ENCODE peak calls at places on chromosomes 2 and 18, in five cellular contexts. G is GM23338, Y is ovary, N is GM06990, Q is IMR-90. E is an unnamed sample. For H3K27me3, the result is how much of the 10 kb centered on the place peaks cover.

GRCh38 chr2:156098506-156098905 is 234.0 kb downstream of the NR4A2 start:
- DNase-seq in G (no peak), Y (no peak), N (no peak), Q (no peak), E (no peak)

GRCh38 chr2:33131820-33132219 is 185.1 kb downstream of the LTBP1 start:
- DNase-seq in G (no peak), Y (no peak), N (no peak), Q (no peak), E (no peak)

GRCh38 chr2:85237849-85238570 is 89.8 kb downstream of the TGOLN2 start:
- DNase-seq in G (peak), Y (peak), N (no peak), Q (no peak), E (no peak)

GRCh38 chr2:240622631-240623235 is 2.5 kb upstream of the GPR35 start:
- DNase-seq in G (no peak), Y (peak), N (no peak), Q (no peak), E (no peak)

GRCh38 chr2:228048838-228049490 is 132.5 kb downstream of the SPHKAP start:
- DNase-seq in G (peak), Y (no peak), N (no peak), Q (peak), E (no peak)

GRCh38 chr18:67347499-67347898 is 169.0 kb downstream of the DSEL start:
- DNase-seq in G (no peak), Y (no peak), N (no peak), Q (no peak), E (no peak)

GRCh38 chr2:73163522-73164367 is 38.6 kb upstream of the NOTO start:
- DNase-seq in G (peak), Y (peak), N (no peak), Q (peak), E (peak)

GRCh38 chr2:106977707-106978106 is 91.7 kb upstream of the ST6GAL2 start:
- DNase-seq in G (no peak), Y (no peak), N (no peak), Q (peak), E (no peak)

GRCh38 chr2:201344663-201345366 is 12.3 kb downstream of the FLACC1 start:
- DNase-seq in G (peak), Y (no peak), N (peak), Q (no peak), E (no peak)

GRCh38 chr2:228157841-228158240 is 23.6 kb downstream of the SPHKAP start:
- DNase-seq in G (no peak), Y (no peak), N (no peak), Q (no peak), E (no peak)

GRCh38 chr2:172281648-172282576 is 145.5 kb upstream of the ITGA6 start:
- DNase-seq in G (no peak), Y (no peak), N (no peak), Q (peak), E (no peak)

GRCh38 chr2:145530653-145531052 is 1010.7 kb upstream of the ZEB2 start:
- DNase-seq in G (no peak), Y (no peak), N (no peak), Q (no peak), E (no peak)

GRCh38 chr18:68916734-68917133 is 118.9 kb downstream of the CCDC102B start:
- DNase-seq in G (no peak), Y (no peak), N (no peak), Q (no peak), E (no peak)

GRCh38 chr18:49344825-49345224 is 115.6 kb downstream of the DYM start:
- DNase-seq in G (no peak), Y (no peak), N (no peak), Q (no peak), E (no peak)

GRCh38 chr2:236943841-236944513 is 141.7 kb upstream of the COPS8 start:
- DNase-seq in G (no peak), Y (no peak), N (no peak), Q (no peak), E (no peak)

GRCh38 chr2:108396845-108397244 is 19.1 kb downstream of the SULT1C4 start:
- DNase-seq in G (peak), Y (no peak), N (no peak), Q (peak), E (no peak)

GRCh38 chr18:80147418-80148315 is 38.6 kb downstream of the ADNP2 start:
- DNase-seq in G (peak), Y (peak), N (peak), Q (peak), E (peak)

GRCh38 chr18:74410441-74410992 is 46.6 kb downstream of the DIPK1C start:
- DNase-seq in G (no peak), Y (no peak), N (no peak), Q (no peak), E (no peak)

GRCh38 chr18:74414951-74415515 is 42.1 kb downstream of the DIPK1C start:
- DNase-seq in G (no peak), Y (no peak), N (no peak), Q (no peak), E (no peak)

GRCh38 chr18:74413811-74414210 is 43.3 kb downstream of the DIPK1C start:
- DNase-seq in G (no peak), Y (no peak), N (no peak), Q (no peak), E (no peak)

GRCh38 chr18:74411475-74411874 is 45.6 kb downstream of the DIPK1C start:
- DNase-seq in G (no peak), Y (no peak), N (no peak), Q (no peak), E (no peak)

DNA sequence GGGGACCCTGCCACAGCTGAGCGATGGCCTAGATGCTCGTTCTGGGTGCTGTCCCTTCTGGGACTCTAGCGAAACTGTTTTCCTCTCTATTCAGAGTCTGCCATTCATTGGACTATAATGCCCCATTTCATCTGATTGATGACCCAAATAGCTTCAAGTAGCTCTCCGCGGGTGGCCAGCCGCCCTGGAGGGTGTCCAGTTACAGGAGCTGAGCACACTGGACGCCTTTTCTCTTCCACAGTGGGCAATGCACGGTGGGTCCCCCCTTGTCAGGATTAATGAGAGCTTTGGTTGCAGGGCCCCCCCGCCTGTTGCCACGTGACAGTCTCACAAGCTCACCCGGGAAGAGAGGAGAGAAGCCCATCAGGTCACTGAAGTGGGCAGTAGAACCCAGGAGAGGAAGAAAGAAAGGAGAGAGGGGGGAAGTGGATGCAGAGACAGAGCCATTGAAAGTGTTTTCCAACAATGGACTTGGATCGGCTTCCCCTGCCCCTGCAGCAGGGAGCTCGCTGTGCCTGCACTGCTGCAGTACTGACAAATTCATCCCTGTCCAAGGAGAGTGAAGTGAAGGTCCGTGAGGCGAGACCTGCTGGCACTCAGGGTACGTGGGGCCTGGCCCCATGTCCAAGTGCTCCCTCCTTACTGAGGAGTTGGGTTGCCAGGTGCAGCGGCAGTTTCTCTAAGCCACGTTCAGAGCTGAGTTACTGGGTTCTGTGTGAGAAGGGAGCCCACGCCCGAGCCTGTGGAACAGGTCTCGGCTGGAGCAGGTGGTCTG is 44.8 kb downstream of the DIPK1C start:
- DNase-seq in G (peak), Y (no peak), N (no peak), Q (no peak), E (no peak)
- H3K27me3 ChIP-seq in G (under half), Y (under half), N (under half), Q (under half), E (under half)

DNA sequence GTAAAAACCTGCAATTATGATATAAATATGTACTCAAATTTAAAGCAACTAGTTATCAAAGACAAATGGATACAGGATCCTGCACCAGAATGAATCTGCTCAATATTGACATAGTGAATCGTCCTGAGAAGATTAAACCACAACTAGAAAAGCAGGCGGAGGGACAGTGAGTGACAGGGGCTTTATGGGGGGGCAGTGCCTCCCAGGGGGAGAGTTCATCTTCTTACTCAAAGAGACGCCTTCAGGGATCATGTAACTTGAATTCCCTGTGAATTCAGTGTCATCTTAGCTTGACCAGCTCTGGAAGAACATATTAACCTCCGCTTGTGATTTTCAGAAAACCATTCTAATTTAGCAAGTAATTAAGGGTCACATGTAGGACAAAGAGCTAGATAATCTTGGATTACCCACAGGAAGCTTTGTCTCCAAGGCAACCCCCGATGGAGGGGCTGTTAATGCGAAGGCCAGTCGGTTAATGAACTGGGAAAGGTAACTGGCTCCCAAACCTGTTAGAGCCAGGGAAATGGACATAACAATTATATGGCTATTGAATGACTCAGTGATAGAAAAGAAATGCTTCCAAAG is 17.4 kb upstream of the LMAN1 start:
- DNase-seq in G (no peak), Y (no peak), N (no peak), Q (no peak), E (no peak)
- H3K27me3 ChIP-seq in G (under half), Y (under half), N (under half), Q (under half), E (under half)

DNA sequence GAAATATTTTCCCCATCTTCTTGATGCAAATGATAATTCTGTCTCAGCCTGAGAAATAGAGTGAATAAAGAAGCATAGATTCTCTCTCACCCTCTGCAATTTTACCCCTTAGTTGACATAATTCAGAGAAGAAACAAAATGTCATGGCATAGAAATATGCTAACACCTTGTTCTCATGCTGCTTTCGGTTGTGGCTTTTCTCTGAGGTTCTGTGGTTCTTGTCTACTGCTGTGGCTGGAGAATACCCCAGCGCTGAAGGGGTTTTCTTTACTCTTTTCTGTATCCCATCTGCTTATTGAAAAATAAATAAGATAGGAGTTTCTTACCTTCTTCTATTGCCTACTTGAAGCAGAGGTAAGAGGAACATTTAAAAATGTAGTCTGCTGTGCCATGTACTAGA is 15.4 kb upstream of the RAB27B start:
- DNase-seq in G (no peak), Y (no peak), N (no peak), Q (no peak), E (no peak)
- H3K27me3 ChIP-seq in G (under half), Y (under half), N (under half), Q (under half), E (under half)

DNA sequence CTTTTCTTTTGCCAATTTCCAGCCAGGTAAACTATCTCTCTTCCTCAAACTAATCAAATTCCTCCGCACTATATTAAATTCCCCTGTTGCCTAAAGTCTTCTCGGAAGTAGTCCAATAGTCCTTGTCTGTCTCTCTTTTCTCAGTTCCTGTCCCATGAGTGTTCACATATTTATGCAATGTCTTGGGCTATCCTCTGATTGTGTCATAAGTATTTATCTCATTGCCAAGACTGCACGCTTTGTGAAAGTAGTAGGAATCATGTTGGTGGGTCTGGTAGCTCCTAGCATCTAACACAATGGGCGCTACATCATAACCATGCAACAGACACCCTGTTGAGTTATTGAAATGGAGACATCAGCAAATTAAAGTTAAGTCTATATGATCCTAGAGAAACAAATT is 59.9 kb upstream of the POU3F3 start:
- DNase-seq in G (no peak), Y (no peak), N (no peak), Q (no peak), E (no peak)
- H3K27me3 ChIP-seq in G (under half), Y (under half), N (under half), Q (under half), E (under half)

DNA sequence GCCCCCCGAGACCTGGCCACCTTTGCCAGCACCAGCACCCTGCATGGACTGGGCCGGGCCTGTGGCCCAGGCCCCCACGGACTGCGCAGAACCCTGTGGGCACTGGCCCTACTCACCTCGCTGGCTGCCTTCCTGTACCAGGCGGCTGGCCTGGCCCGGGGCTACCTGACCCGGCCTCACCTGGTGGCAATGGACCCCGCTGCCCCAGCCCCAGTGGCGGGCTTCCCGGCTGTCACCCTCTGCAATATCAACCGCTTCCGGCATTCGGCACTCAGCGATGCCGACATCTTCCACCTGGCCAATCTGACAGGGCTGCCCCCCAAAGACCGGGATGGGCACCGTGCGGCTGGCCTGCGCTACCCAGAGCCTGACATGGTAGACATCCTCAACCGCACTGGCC is 554 bp downstream of the ASIC4 start:
- DNase-seq in G (no peak), Y (no peak), N (no peak), Q (no peak), E (no peak)
- H3K27me3 ChIP-seq in G (half or more), Y (under half), N (under half), Q (half or more), E (half or more)

GRCh38 chr2:173520918-173521317 is 166.2 kb downstream of the CDCA7 start:
- DNase-seq in G (no peak), Y (no peak), N (no peak), Q (no peak), E (no peak)
- H3K27me3 ChIP-seq in G (under half), Y (under half), N (under half), Q (under half), E (under half)

GRCh38 chr2:130910931-130911330 is 74.2 kb downstream of the ARHGEF4 start:
- DNase-seq in G (no peak), Y (no peak), N (no peak), Q (no peak), E (no peak)

GRCh38 chr2:130912471-130912870 is 75.8 kb downstream of the ARHGEF4 start:
- DNase-seq in G (no peak), Y (no peak), N (no peak), Q (no peak), E (no peak)

GRCh38 chr2:130913891-130914290 is 77.2 kb downstream of the ARHGEF4 start:
- DNase-seq in G (no peak), Y (no peak), N (no peak), Q (no peak), E (no peak)

GRCh38 chr2:130911482-130911881 is 74.8 kb downstream of the ARHGEF4 start:
- DNase-seq in G (no peak), Y (no peak), N (no peak), Q (no peak), E (no peak)

DNA sequence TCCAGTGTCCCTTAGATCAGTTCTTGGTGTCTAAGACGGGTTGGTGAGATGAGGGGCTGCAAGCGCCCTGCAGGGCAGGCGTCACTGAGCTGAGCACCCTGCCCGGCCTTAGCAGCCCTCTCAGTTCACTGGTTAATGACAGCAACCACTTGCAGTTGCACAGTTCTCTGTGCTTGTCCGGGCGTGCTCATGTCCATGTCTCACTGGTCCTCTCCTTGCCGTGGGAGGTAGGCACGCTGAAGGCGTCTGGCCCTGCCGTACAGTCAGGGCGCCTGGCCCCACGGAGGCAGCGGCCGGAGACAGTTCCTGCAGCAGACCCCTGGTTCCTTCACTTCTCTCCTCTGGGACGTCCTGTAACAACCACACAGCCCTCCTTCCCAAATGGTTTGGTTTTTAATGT is 75.3 kb downstream of the ARHGEF4 start:
- DNase-seq in G (no peak), Y (no peak), N (no peak), Q (no peak), E (no peak)
- H3K27me3 ChIP-seq in G (under half), Y (under half), N (under half), Q (under half), E (under half)

DNA sequence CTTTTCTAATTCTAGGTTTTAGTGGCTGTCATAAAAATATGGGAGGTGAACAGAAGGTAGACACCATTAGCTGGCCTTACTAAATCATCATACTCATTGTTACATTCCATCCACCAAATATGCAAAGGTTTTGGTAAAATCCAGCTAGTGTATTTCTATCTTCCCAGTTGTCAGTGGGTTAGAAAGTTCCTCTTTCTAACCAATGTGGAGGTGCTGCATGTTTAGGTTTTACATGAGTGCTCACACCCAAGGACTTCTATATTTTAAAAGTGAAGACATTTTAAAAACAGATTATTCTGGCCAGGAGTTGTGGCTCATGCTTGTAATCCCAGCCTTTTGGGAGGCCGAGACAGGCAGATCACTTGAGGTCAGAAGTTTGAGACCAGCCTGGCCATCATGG is 5.9 kb downstream of the ALPP start:
- DNase-seq in G (no peak), Y (no peak), N (no peak), Q (no peak), E (no peak)
- H3K27me3 ChIP-seq in G (half or more), Y (under half), N (under half), Q (half or more), E (under half)

E was measured in CD4-positive, alpha-beta T cell.